ENCODE peak calls at places on chromosomes 3 and 15, in ten cellular contexts. One of them, this sample, is unnamed.

GRCh38 chr3:131544557-131544956 is 41.8 kb upstream of the MRPL3 start:
- DNase-seq in A549: no peak
- DNase-seq in choroid plexus epithelial cell: no peak
- DNase-seq in GM13976: no peak
- DNase-seq in cardiac fibroblast: no peak
- DNase-seq in HFF-Myc: no peak
- DNase-seq in transverse colon: no peak
- DNase-seq in fibroblast of mammary gland: no peak
- DNase-seq in fibroblast of lung: no peak
- DNase-seq in PC-9: peak
- DNase-seq in this sample: no peak

GRCh38 chr3:33789183-33789954 is 9.1 kb upstream of the PDCD6IP start:
- DNase-seq in A549: no peak
- DNase-seq in choroid plexus epithelial cell: no peak
- DNase-seq in GM13976: no peak
- DNase-seq in cardiac fibroblast: no peak
- DNase-seq in HFF-Myc: no peak
- DNase-seq in transverse colon: no peak
- DNase-seq in fibroblast of mammary gland: no peak
- DNase-seq in fibroblast of lung: no peak
- DNase-seq in PC-9: no peak
- DNase-seq in this sample: no peak

GRCh38 chr15:25470230-25470629 is 31.4 kb upstream of the UBE3A start:
- DNase-seq in A549: no peak
- DNase-seq in choroid plexus epithelial cell: no peak
- DNase-seq in GM13976: no peak
- DNase-seq in cardiac fibroblast: no peak
- DNase-seq in HFF-Myc: no peak
- DNase-seq in transverse colon: no peak
- DNase-seq in fibroblast of mammary gland: no peak
- DNase-seq in fibroblast of lung: no peak
- DNase-seq in PC-9: no peak
- DNase-seq in this sample: no peak

GRCh38 chr3:179037361-179037760 is 34.2 kb downstream of the ZMAT3 start:
- DNase-seq in A549: no peak
- DNase-seq in choroid plexus epithelial cell: peak
- DNase-seq in GM13976: no peak
- DNase-seq in cardiac fibroblast: peak
- DNase-seq in HFF-Myc: peak
- DNase-seq in transverse colon: peak
- DNase-seq in fibroblast of mammary gland: peak
- DNase-seq in fibroblast of lung: peak
- DNase-seq in PC-9: no peak
- DNase-seq in this sample: no peak

GRCh38 chr3:42852443-42852842 is 23.2 kb downstream of the CYP8B1 start:
- DNase-seq in A549: no peak
- DNase-seq in choroid plexus epithelial cell: peak
- DNase-seq in GM13976: no peak
- DNase-seq in cardiac fibroblast: peak
- DNase-seq in HFF-Myc: no peak
- DNase-seq in transverse colon: no peak
- DNase-seq in fibroblast of mammary gland: no peak
- DNase-seq in fibroblast of lung: no peak
- DNase-seq in PC-9: no peak
- DNase-seq in this sample: no peak

GRCh38 chr3:7382293-7383033 is 521.5 kb downstream of the GRM7 start:
- DNase-seq in A549: peak
- DNase-seq in choroid plexus epithelial cell: peak
- DNase-seq in GM13976: no peak
- DNase-seq in cardiac fibroblast: peak
- DNase-seq in HFF-Myc: no peak
- DNase-seq in transverse colon: no peak
- DNase-seq in fibroblast of mammary gland: peak
- DNase-seq in fibroblast of lung: peak
- DNase-seq in PC-9: no peak
- DNase-seq in this sample: no peak

GRCh38 chr3:159839561-159840379 is 148.9 kb upstream of the IL12A start:
- DNase-seq in A549: no peak
- DNase-seq in choroid plexus epithelial cell: no peak
- DNase-seq in GM13976: peak
- DNase-seq in cardiac fibroblast: no peak
- DNase-seq in HFF-Myc: no peak
- DNase-seq in transverse colon: no peak
- DNase-seq in fibroblast of mammary gland: no peak
- DNase-seq in fibroblast of lung: peak
- DNase-seq in PC-9: no peak
- DNase-seq in this sample: no peak

GRCh38 chr3:31472479-31473390 is 60.0 kb upstream of the STT3B start:
- DNase-seq in A549: no peak
- DNase-seq in choroid plexus epithelial cell: peak
- DNase-seq in GM13976: no peak
- DNase-seq in cardiac fibroblast: peak
- DNase-seq in HFF-Myc: no peak
- DNase-seq in transverse colon: no peak
- DNase-seq in fibroblast of mammary gland: peak
- DNase-seq in fibroblast of lung: peak
- DNase-seq in PC-9: no peak
- DNase-seq in this sample: no peak

GRCh38 chr3:190132376-190132775 is 11.7 kb upstream of the P3H2 start:
- DNase-seq in A549: no peak
- DNase-seq in choroid plexus epithelial cell: peak
- DNase-seq in GM13976: no peak
- DNase-seq in cardiac fibroblast: peak
- DNase-seq in HFF-Myc: no peak
- DNase-seq in transverse colon: no peak
- DNase-seq in fibroblast of mammary gland: peak
- DNase-seq in fibroblast of lung: peak
- DNase-seq in PC-9: no peak
- DNase-seq in this sample: no peak

GRCh38 chr3:134427400-134428111 is 53.3 kb upstream of the AMOTL2 start:
- DNase-seq in A549: peak
- DNase-seq in choroid plexus epithelial cell: peak
- DNase-seq in GM13976: no peak
- DNase-seq in cardiac fibroblast: peak
- DNase-seq in HFF-Myc: peak
- DNase-seq in transverse colon: no peak
- DNase-seq in fibroblast of mammary gland: peak
- DNase-seq in fibroblast of lung: peak
- DNase-seq in PC-9: peak
- DNase-seq in this sample: no peak

GRCh38 chr15:42621386-42621785 is 46.0 kb downstream of the STARD9 start:
- DNase-seq in A549: no peak
- DNase-seq in choroid plexus epithelial cell: no peak
- DNase-seq in GM13976: no peak
- DNase-seq in cardiac fibroblast: no peak
- DNase-seq in HFF-Myc: no peak
- DNase-seq in transverse colon: no peak
- DNase-seq in fibroblast of mammary gland: no peak
- DNase-seq in fibroblast of lung: no peak
- DNase-seq in PC-9: no peak
- DNase-seq in this sample: no peak

GRCh38 chr15:43828061-43828657 is 1.4 kb downstream of the WDR76 start:
- DNase-seq in A549: no peak
- DNase-seq in choroid plexus epithelial cell: peak
- DNase-seq in GM13976: peak
- DNase-seq in cardiac fibroblast: peak
- DNase-seq in HFF-Myc: no peak
- DNase-seq in transverse colon: no peak
- DNase-seq in fibroblast of mammary gland: peak
- DNase-seq in fibroblast of lung: peak
- DNase-seq in PC-9: no peak
- DNase-seq in this sample: peak

GRCh38 chr3:99789322-99789721 is 28.3 kb upstream of the CMSS1 start:
- DNase-seq in A549: peak
- DNase-seq in choroid plexus epithelial cell: peak
- DNase-seq in GM13976: peak
- DNase-seq in cardiac fibroblast: peak
- DNase-seq in HFF-Myc: peak
- DNase-seq in transverse colon: peak
- DNase-seq in fibroblast of mammary gland: peak
- DNase-seq in fibroblast of lung: peak
- DNase-seq in PC-9: peak
- DNase-seq in this sample: peak
- TF ChIP-seq CTCF in A549: peak
- TF ChIP-seq CTCF in choroid plexus epithelial cell: peak
- TF ChIP-seq CTCF in GM13976: peak
- TF ChIP-seq CTCF in cardiac fibroblast: peak
- TF ChIP-seq CTCF in HFF-Myc: peak
- TF ChIP-seq CTCF in transverse colon: peak
- TF ChIP-seq CTCF in fibroblast of mammary gland: peak
- TF ChIP-seq CTCF in fibroblast of lung: peak
- TF ChIP-seq CTCF in PC-9: peak
- TF ChIP-seq CTCF in this sample: peak

DNA sequence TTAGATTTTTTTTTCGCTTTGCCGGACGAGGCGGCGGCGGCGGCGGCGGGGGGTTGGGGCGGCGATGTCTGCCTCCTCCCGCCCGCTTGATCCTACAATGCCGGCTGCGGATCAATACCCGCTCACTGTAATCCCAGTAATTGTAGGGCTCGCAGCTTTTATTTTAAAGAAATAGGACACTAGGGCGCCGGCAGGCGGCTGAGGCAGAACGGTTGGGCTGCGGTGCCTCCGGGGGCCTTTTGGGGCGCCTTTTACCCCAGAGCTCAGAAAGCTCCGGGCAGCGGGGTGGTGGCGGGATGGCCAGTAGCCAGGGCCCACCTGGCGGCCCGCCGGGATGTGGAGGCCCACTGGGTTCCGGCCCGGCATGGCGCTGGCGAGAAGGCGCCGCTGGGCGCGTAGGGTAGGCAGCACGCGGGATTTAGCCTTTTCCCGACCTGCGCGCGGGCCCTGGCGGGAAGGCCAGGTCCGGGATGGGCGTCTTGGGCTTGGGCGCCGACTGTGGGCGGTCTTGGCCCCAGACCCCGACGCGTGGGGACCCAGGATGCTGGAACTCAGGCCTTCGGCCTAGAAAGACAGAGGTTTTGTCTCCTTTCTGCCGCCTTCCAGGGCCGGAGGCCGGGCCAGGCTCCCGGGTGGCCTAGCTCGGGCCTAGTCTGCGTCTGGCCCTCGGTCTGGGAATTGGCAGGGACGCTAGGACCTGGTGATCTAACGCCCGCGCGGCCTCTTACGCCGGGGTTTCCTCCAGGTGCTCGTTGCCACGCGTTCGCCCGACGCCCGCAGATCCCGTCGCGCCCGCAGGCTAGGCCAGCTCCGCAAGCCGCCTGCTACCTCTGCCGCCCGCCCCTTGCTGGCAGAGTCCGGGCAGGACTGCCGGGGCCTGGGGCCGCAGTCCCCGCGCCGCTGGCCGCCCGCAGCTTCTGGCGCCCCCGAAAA is 15.5 kb upstream of the ONECUT1 start:
- DNase-seq in A549: no peak
- DNase-seq in choroid plexus epithelial cell: no peak
- DNase-seq in GM13976: peak
- DNase-seq in cardiac fibroblast: no peak
- DNase-seq in HFF-Myc: no peak
- DNase-seq in transverse colon: no peak
- DNase-seq in fibroblast of mammary gland: no peak
- DNase-seq in fibroblast of lung: no peak
- DNase-seq in PC-9: no peak
- DNase-seq in this sample: no peak
- TF ChIP-seq CTCF in A549: no peak
- TF ChIP-seq CTCF in choroid plexus epithelial cell: peak
- TF ChIP-seq CTCF in GM13976: no peak
- TF ChIP-seq CTCF in cardiac fibroblast: peak
- TF ChIP-seq CTCF in HFF-Myc: no peak
- TF ChIP-seq CTCF in transverse colon: no peak
- TF ChIP-seq CTCF in fibroblast of mammary gland: peak
- TF ChIP-seq CTCF in fibroblast of lung: no peak
- TF ChIP-seq CTCF in PC-9: no peak
- TF ChIP-seq CTCF in this sample: no peak

DNA sequence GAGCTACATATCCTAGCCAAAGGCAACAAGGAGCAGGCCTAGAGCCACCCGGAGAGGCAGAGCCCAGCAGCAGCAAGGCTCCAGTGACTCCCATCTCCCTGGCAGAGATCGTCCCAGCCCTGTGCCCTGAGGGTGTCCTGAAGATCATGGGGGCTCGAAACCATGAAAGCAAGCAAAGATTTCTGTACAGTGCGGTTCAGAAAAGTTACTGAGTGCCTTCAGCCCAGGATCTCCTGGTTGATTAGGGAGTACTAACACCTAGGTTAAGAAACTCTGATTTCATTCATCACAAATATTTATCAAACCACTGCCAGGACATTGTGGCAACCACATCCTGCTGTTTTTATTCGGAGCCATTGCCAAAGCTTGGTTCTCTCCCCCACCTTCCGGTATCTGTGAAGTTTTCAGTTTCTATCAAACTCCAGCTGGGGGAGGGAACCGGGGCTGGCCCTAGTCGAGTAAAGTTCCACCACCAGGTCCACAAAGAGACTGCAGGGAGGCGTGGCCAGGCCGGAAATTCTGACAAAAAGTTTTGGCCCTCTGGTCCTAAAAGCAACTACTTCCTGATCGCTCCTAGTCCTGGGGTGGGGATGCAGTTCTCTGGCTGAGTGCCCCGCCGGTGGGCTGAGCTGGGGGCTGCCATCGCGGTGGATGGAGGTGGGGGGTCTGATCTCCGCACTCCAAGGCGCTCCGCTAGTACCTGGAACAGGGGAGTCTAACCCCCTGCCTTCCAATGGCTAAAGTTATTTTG is 1.2 kb downstream of the RAB43 start:
- DNase-seq in A549: peak
- DNase-seq in choroid plexus epithelial cell: peak
- DNase-seq in GM13976: peak
- DNase-seq in cardiac fibroblast: peak
- DNase-seq in HFF-Myc: peak
- DNase-seq in transverse colon: peak
- DNase-seq in fibroblast of mammary gland: peak
- DNase-seq in fibroblast of lung: peak
- DNase-seq in PC-9: peak
- DNase-seq in this sample: peak
- TF ChIP-seq CTCF in A549: no peak
- TF ChIP-seq CTCF in choroid plexus epithelial cell: peak
- TF ChIP-seq CTCF in GM13976: no peak
- TF ChIP-seq CTCF in cardiac fibroblast: peak
- TF ChIP-seq CTCF in HFF-Myc: no peak
- TF ChIP-seq CTCF in transverse colon: peak
- TF ChIP-seq CTCF in fibroblast of mammary gland: peak
- TF ChIP-seq CTCF in fibroblast of lung: peak
- TF ChIP-seq CTCF in PC-9: no peak
- TF ChIP-seq CTCF in this sample: no peak

DNA sequence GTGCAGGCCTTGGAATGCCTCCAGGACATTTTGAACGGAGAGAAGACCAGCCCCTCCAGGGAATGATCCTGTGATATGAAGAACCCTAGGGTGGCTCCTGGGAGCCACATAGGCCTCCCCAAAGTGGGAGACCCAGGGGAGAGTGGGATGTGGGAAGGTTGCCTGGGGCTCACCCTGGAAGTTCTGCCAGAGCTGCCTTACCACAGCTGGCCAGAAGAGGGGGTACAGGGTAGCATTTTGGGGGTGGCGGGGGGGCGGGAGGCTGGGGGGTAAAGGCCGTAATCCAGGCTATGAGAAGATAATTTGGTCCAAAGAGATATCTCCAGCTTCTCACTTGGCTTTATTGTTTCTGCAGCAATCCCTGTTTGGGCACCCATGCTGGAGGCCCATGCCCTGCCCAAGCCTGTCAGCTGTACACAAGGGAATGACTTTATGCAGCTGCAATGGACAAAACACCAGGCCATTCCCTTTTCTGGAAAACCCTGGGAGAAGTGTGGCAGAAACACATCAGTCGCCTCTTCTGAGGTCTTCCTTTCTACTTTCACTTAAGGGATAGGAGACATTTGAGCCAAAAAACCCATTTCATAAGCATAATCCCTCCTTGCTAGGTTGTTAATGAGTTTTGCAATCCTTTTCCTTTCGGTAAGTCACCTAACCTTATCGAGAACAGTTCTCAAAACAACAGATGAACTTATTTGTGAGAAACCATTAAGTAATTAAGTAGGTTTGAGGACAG is 11.0 kb upstream of the MUSTN1 start:
- DNase-seq in A549: no peak
- DNase-seq in choroid plexus epithelial cell: no peak
- DNase-seq in GM13976: no peak
- DNase-seq in cardiac fibroblast: no peak
- DNase-seq in HFF-Myc: no peak
- DNase-seq in transverse colon: no peak
- DNase-seq in fibroblast of mammary gland: no peak
- DNase-seq in fibroblast of lung: no peak
- DNase-seq in PC-9: no peak
- DNase-seq in this sample: no peak
- TF ChIP-seq CTCF in A549: no peak
- TF ChIP-seq CTCF in choroid plexus epithelial cell: peak
- TF ChIP-seq CTCF in GM13976: peak
- TF ChIP-seq CTCF in cardiac fibroblast: peak
- TF ChIP-seq CTCF in HFF-Myc: peak
- TF ChIP-seq CTCF in transverse colon: peak
- TF ChIP-seq CTCF in fibroblast of mammary gland: peak
- TF ChIP-seq CTCF in fibroblast of lung: peak
- TF ChIP-seq CTCF in PC-9: peak
- TF ChIP-seq CTCF in this sample: peak